ENCODE peak calls at places on chromosomes 7 and 10, in five cellular contexts. F is PC-3, H is esophagus squamous epithelium, E is GM12878, C is esophagus muscularis mucosa. Y is an unnamed sample.

GRCh38 chr10:124522131-124522902 is 60.7 kb downstream of the LHPP start:
- DNase-seq in F (no peak), H (no peak), E (no peak), C (no peak), Y (no peak)

GRCh38 chr10:112654794-112655193 is 207.8 kb downstream of the VTI1A start:
- DNase-seq in F (no peak), H (no peak), E (no peak), C (no peak), Y (no peak)

GRCh38 chr7:111232249-111233084 is 141.5 kb downstream of the LRRN3 start:
- DNase-seq in F (peak; percentile 65), H (no peak), E (no peak), C (no peak), Y (peak; percentile 75)

GRCh38 chr7:155880721-155881120 is 68.5 kb upstream of the SHH start:
- DNase-seq in F (no peak), H (no peak), E (no peak), C (no peak), Y (no peak)

GRCh38 chr7:109945820-109946518 is 1145.0 kb upstream of the LRRN3 start:
- DNase-seq in F (no peak), H (no peak), E (no peak), C (no peak), Y (no peak)

GRCh38 chr10:79223001-79223345 is 124.3 kb upstream of the PPIF start:
- DNase-seq in F (no peak), H (no peak), E (no peak), C (no peak), Y (no peak)

GRCh38 chr7:40213856-40214255 is 79.1 kb downstream of the SUGCT start:
- DNase-seq in F (no peak), H (no peak), E (no peak), C (no peak), Y (peak; percentile 58)

GRCh38 chr7:18109762-18110161 is 82.1 kb upstream of the PRPS1L1 start:
- DNase-seq in F (peak; percentile 55), H (no peak), E (no peak), C (no peak), Y (no peak)

GRCh38 chr10:70493660-70494234 is 15.2 kb downstream of the PALD1 start:
- DNase-seq in F (no peak), H (no peak), E (peak; percentile 71), C (no peak), Y (no peak)

GRCh38 chr7:44095781-44096180 is 8.4 kb upstream of the AEBP1 start:
- DNase-seq in F (no peak), H (no peak), E (no peak), C (no peak), Y (no peak)

GRCh38 chr10:102120142-102120986 is at the start of gene LDB1:
- DNase-seq in F (peak; percentile 65), H (no peak), E (no peak), C (no peak), Y (peak; percentile 62)

GRCh38 chr10:105183506-105183905 is 542.4 kb downstream of the SORCS3 start:
- DNase-seq in F (no peak), H (no peak), E (no peak), C (no peak), Y (no peak)

GRCh38 chr10:14549496-14549895 is 218.8 kb upstream of the FRMD4A start:
- DNase-seq in F (no peak), H (no peak), E (no peak), C (peak; percentile 85), Y (no peak)

GRCh38 chr10:92848441-92849233 is at the start of gene EXOC6:
- DNase-seq in F (peak; percentile 70), H (peak; percentile 43), E (peak; percentile 20), C (no peak), Y (peak; percentile 79)

GRCh38 chr7:108660465-108660864 is 90.8 kb downstream of the DNAJB9 start:
- DNase-seq in F (peak; percentile 42), H (no peak), E (no peak), C (no peak), Y (peak; percentile 13)

GRCh38 chr10:47364366-47364765 is 16.2 kb downstream of the RBP3 start:
- DNase-seq in F (no peak), H (no peak), E (no peak), C (no peak), Y (no peak)

GRCh38 chr7:159115601-159116501 is 28.8 kb downstream of the VIPR2 start:
- DNase-seq in F (no peak), H (no peak), E (no peak), C (no peak), Y (no peak)

GRCh38 chr10:24012249-24012803 is 196.6 kb upstream of the KIAA1217 start:
- DNase-seq in F (no peak), H (no peak), E (no peak), C (no peak), Y (no peak)

GRCh38 chr7:498678-499641 is 20.7 kb downstream of the PDGFA start:
- DNase-seq in F (no peak), H (no peak), E (no peak), C (no peak), Y (no peak)

GRCh38 chr7:76302299-76303056 is at the start of gene HSPB1:
- DNase-seq in F (peak; percentile 87), H (peak; percentile 47), E (peak; percentile 60), C (peak; percentile 99), Y (peak; percentile 96)

GRCh38 chr7:117350027-117350426 is 27.2 kb upstream of the WNT2 start:
- DNase-seq in F (no peak), H (no peak), E (no peak), C (no peak), Y (no peak)

GRCh38 chr7:102004831-102005230 is 187.4 kb downstream of the CUX1 start:
- DNase-seq in F (no peak), H (no peak), E (no peak), C (no peak), Y (no peak)

GRCh38 chr7:90211391-90212148 is at the start of gene STEAP2:
- DNase-seq in F (peak; percentile 92), H (peak; percentile 20), E (no peak), C (peak; percentile 96), Y (peak; percentile 92)
- TF ChIP-seq CTCF in F (peak; percentile 60), H (peak; percentile 61), E (peak; percentile 44), C (peak; percentile 48), Y (peak; percentile 60)

GRCh38 chr10:129958118-129958685 is 5.9 kb downstream of the EBF3 start:
- DNase-seq in F (no peak), H (no peak), E (no peak), C (no peak), Y (peak; percentile 74)

GRCh38 chr10:129961274-129961839 is 2.7 kb downstream of the EBF3 start:
- DNase-seq in F (no peak), H (no peak), E (no peak), C (no peak), Y (no peak)

GRCh38 chr10:129960493-129961273 is 3.4 kb downstream of the EBF3 start:
- DNase-seq in F (no peak), H (no peak), E (no peak), C (no peak), Y (peak; percentile 52)

GRCh38 chr10:129958686-129959543 is 5.2 kb downstream of the EBF3 start:
- DNase-seq in F (no peak), H (no peak), E (no peak), C (no peak), Y (peak; percentile 42)

DNA sequence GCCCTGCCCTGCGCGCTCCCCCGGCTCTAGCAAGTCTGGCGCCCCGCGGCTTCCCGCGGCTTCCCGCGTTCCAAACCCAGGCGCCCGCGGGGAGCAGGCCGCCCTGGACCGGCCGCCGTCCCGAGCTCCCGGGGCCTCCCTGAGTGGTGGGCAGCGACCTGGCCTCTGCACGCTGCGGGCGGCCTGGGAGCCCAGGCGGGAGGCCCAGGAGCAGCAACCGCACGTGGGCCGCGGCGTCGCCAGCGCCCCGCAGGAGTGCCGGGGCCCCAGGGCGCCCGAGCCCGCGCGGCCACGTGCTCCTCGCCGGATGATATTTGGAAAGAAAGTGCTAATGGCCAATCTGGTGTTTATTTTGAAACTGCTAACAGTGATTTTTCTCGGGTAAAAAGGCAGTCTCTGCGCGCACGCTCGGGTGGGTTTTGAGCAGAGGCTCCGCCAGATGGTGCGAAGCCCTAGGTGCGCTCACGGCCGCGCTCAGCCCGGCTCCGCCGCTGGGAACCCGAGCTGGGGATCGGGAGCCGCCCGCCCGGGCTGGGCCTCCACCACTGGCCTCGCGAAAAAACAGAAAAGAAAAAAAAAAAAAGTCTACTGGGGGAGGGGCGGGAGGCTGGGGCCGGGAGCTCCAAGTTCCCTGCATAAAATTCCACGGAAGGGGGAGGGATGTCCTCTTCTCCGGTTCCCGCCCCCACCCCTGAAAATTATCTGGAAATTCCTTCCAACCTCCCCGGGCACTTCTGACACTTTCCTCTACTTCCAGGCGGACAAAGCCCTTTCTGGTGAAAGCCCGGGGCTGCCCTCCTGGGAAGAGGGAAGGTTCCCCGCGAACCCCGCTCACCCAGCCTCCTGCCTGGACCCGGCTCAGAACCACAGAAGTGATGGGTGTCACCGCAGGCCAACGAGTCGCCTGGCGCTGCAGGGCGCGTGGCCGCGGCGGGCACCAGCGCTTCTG is 4.3 kb downstream of the EBF3 start:
- DNase-seq in F (no peak), H (no peak), E (no peak), C (no peak), Y (peak; percentile 64)
- H3K4me3 ChIP-seq in F (no peak overlapping the region), H (peak overlapping the region; percentile 1), E (no peak overlapping the region), C (peak overlapping the region; percentile 58), Y (peak overlapping the region; percentile 36)

GRCh38 chr10:33326897-33327296 is 7.6 kb downstream of the NRP1 start:
- DNase-seq in F (no peak), H (no peak), E (no peak), C (no peak), Y (peak; percentile 33)

GRCh38 chr10:33325929-33326328 is 8.5 kb downstream of the NRP1 start:
- DNase-seq in F (peak; percentile 94), H (no peak), E (no peak), C (no peak), Y (no peak)

GRCh38 chr10:33328253-33328652 is 6.2 kb downstream of the NRP1 start:
- DNase-seq in F (no peak), H (no peak), E (no peak), C (no peak), Y (no peak)

GRCh38 chr10:33329178-33329577 is 5.3 kb downstream of the NRP1 start:
- DNase-seq in F (peak; percentile 98), H (no peak), E (no peak), C (no peak), Y (no peak)

DNA sequence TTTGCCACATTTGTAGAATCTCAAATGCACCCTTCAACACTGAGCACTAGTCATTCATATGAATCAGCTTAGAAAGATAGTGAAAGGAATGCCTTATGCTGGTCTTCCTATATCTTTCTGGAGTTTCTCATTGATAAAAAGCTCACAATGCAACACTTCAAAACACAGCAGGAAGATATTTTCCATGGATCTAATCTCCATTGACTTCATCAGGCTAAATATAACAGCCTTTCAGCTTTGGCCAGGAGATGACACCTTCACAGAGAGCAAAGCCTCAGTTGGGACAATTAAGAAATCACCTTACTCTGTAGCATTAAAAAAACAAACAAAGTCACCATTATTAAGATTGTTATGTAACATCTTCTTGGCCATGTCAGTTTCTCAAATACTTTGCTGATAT is 6.7 kb downstream of the NRP1 start:
- DNase-seq in F (peak; percentile 75), H (no peak), E (no peak), C (no peak), Y (no peak)
- TF ChIP-seq CTCF in F (peak; percentile 97), H (no peak), E (no peak), C (peak; percentile 35), Y (peak; percentile 44)

DNA sequence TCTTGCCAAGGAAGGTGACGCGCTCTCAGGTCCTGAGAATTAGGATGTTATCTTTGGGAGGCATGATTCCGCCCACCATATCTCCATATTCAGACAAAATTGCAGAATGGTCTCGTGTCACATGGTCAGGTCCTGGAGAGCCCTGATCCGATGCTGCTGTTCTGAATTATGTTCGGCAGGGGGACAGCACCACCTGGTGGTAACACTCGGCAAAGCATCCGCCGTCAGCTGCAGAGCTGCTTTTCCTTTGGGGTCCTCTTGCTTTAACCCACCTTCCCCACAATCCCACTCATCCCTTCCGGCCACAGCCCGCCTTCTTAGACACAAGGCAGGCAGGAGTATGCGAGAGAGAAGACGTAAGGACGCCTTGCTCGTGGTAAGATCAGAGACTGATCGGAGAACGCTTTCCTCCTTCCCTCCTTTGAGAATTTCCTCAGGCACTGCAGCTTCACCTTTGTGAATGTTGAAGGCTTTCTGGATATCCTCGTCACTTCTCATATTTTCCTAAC is 327.8 kb upstream of the C7orf33 start:
- DNase-seq in F (peak; percentile 60), H (no peak), E (no peak), C (peak; percentile 94), Y (peak; percentile 63)
- H3K4me3 ChIP-seq in F (peak overlapping the region; percentile 63), H (no peak overlapping the region), E (no peak overlapping the region), C (peak overlapping the region; percentile 7), Y (no peak overlapping the region)